ENCODE peak calls at places on chromosome 7, in four cellular contexts. B, F, P and D are unnamed samples.

GRCh38 chr7:117269417-117269816 is 53.4 kb downstream of the WNT2 start:
- DNase-seq in B (peak), F (no peak), P (no peak), D (no peak)

GRCh38 chr7:7732566-7733290 is 14.3 kb upstream of the RPA3 start:
- DNase-seq in B (no peak), F (no peak), P (no peak), D (no peak)

GRCh38 chr7:41003031-41003925 is 699.6 kb downstream of the INHBA start:
- DNase-seq in B (peak), F (no peak), P (no peak), D (no peak)

GRCh38 chr7:139563856-139564255 is 40.4 kb downstream of the CLEC2L start:
- DNase-seq in B (no peak), F (no peak), P (no peak), D (no peak)

GRCh38 chr7:158450476-158451124 is 137.0 kb downstream of the PTPRN2 start:
- DNase-seq in B (no peak), F (no peak), P (no peak), D (no peak)

GRCh38 chr7:131574741-131575140 is 18.3 kb upstream of the PODXL start:
- DNase-seq in B (no peak), F (no peak), P (no peak), D (no peak)

GRCh38 chr7:155412416-155413253 is 45.3 kb upstream of the EN2 start:
- DNase-seq in B (peak), F (peak), P (peak), D (no peak)

GRCh38 chr7:137574836-137575235 is 231.3 kb upstream of the PTN start:
- DNase-seq in B (no peak), F (no peak), P (no peak), D (no peak)

GRCh38 chr7:23458044-23458443 is 12.2 kb downstream of the IGF2BP3 start:
- DNase-seq in B (no peak), F (no peak), P (no peak), D (no peak)